ENCODE peak calls at places on chromosomes 3 and 15, in nine cellular contexts. D is NCI-H2081 treated with DMSO at 0.1 percent for 48 hours; J is stimulated activated naive CD4-positive, alpha-beta T cell; I is SK-MEL-5; M is Panc1; L is neuronal stem cell; B is uterus; K is left cardiac atrium; O is psoas muscle. W is an unnamed sample.

GRCh38 chr15:29852201-29852600 is 29.9 kb upstream of the TJP1 start:
- DNase-seq in D (no peak), J (no peak), I (no peak), M (no peak), L (no peak), B (no peak), K (no peak), O (no peak), W (no peak)

GRCh38 chr3:62051506-62051905 is 321.8 kb downstream of the FEZF2 start:
- DNase-seq in D (peak; percentile 69), J (no peak), I (peak; percentile 46), M (no peak), L (no peak), B (no peak), K (no peak), O (no peak), W (no peak)

GRCh38 chr3:127483902-127484591 is 106.5 kb downstream of the TPRA1 start:
- DNase-seq in D (no peak), J (no peak), I (no peak), M (no peak), L (no peak), B (peak; percentile 4), K (no peak), O (no peak), W (peak; percentile 59)

GRCh38 chr3:124298951-124299350 is 307.0 kb upstream of the ROPN1 start:
- DNase-seq in D (no peak), J (no peak), I (no peak), M (no peak), L (no peak), B (no peak), K (no peak), O (no peak), W (no peak)

GRCh38 chr3:153051427-153052095 is 110.5 kb upstream of the RAP2B start:
- DNase-seq in D (no peak), J (no peak), I (no peak), M (peak; percentile 77), L (no peak), B (no peak), K (no peak), O (no peak), W (no peak)

GRCh38 chr15:74790080-74790916 is 8.4 kb downstream of the CSK start:
- DNase-seq in D (no peak), J (no peak), I (peak; percentile 87), M (no peak), L (no peak), B (peak; percentile 73), K (peak; percentile 87), O (peak; percentile 84), W (peak; percentile 66)

GRCh38 chr15:90956551-90957104 is 1.9 kb downstream of the RCCD1 start:
- DNase-seq in D (peak; percentile 13), J (peak; percentile 53), I (peak; percentile 44), M (no peak), L (peak; percentile 81), B (peak; percentile 72), K (peak; percentile 79), O (peak; percentile 91), W (no peak)

GRCh38 chr3:120554727-120555660 is 41.1 kb upstream of the NDUFB4 start:
- DNase-seq in D (no peak), J (no peak), I (no peak), M (no peak), L (no peak), B (no peak), K (peak; percentile 36), O (no peak), W (no peak)

GRCh38 chr3:87798567-87798947 is 260.2 kb downstream of the CGGBP1 start:
- DNase-seq in D (no peak), J (no peak), I (no peak), M (no peak), L (no peak), B (no peak), K (no peak), O (no peak), W (no peak)

GRCh38 chr15:85771781-85772445 is 22.8 kb downstream of the KLHL25 start:
- DNase-seq in D (no peak), J (no peak), I (no peak), M (no peak), L (no peak), B (peak; percentile 70), K (peak; percentile 83), O (peak; percentile 91), W (no peak)

GRCh38 chr15:78804391-78804792 is 6.9 kb downstream of the ADAMTS7 start:
- DNase-seq in D (no peak), J (no peak), I (no peak), M (no peak), L (no peak), B (no peak), K (peak; percentile 44), O (no peak), W (no peak)

GRCh38 chr3:12766541-12766940 is 7.5 kb upstream of the TMEM40 start:
- DNase-seq in D (no peak), J (no peak), I (peak; percentile 33), M (no peak), L (no peak), B (no peak), K (no peak), O (no peak), W (no peak)

GRCh38 chr15:25501828-25502446 is 63.1 kb upstream of the UBE3A start:
- DNase-seq in D (no peak), J (peak; percentile 9), I (peak; percentile 57), M (no peak), L (no peak), B (no peak), K (no peak), O (no peak), W (peak; percentile 8)

GRCh38 chr3:21745971-21746370 is 5.0 kb downstream of the ZNF385D start:
- DNase-seq in D (no peak), J (no peak), I (no peak), M (no peak), L (no peak), B (no peak), K (no peak), O (no peak), W (no peak)

GRCh38 chr3:43105597-43106292 is at the start of gene POMGNT2:
- DNase-seq in D (peak; percentile 67), J (peak; percentile 87), I (peak; percentile 86), M (peak; percentile 12), L (peak; percentile 82), B (peak; percentile 89), K (peak; percentile 94), O (peak; percentile 95), W (peak; percentile 75)

GRCh38 chr3:33461097-33461496 is 20.9 kb upstream of the UBP1 start:
- DNase-seq in D (no peak), J (no peak), I (no peak), M (no peak), L (no peak), B (no peak), K (no peak), O (no peak), W (no peak)

GRCh38 chr3:133675631-133676335 is 14.0 kb upstream of the TOPBP1 start:
- DNase-seq in D (no peak), J (no peak), I (no peak), M (no peak), L (no peak), B (no peak), K (no peak), O (no peak), W (no peak)

GRCh38 chr3:169218314-169218983 is 445.1 kb downstream of the MECOM start:
- DNase-seq in D (peak; percentile 39), J (no peak), I (peak; percentile 62), M (no peak), L (no peak), B (peak; percentile 32), K (peak; percentile 37), O (no peak), W (no peak)

GRCh38 chr3:94607778-94608177 is 544.9 kb downstream of the NSUN3 start:
- DNase-seq in D (no peak), J (no peak), I (no peak), M (no peak), L (no peak), B (no peak), K (no peak), O (no peak), W (no peak)

GRCh38 chr3:37963635-37964034 is 27.0 kb upstream of the VILL start:
- DNase-seq in D (no peak), J (no peak), I (no peak), M (no peak), L (no peak), B (no peak), K (no peak), O (no peak), W (no peak)

GRCh38 chr3:69833591-69833990 is 94.3 kb downstream of the MITF start:
- DNase-seq in D (no peak), J (no peak), I (no peak), M (no peak), L (no peak), B (no peak), K (no peak), O (no peak), W (no peak)

GRCh38 chr3:162487138-162487537 is 990.5 kb downstream of the OTOL1 start:
- DNase-seq in D (no peak), J (no peak), I (no peak), M (no peak), L (no peak), B (no peak), K (no peak), O (no peak), W (no peak)

GRCh38 chr3:146195605-146196004 is 34.6 kb upstream of the PLOD2 start:
- DNase-seq in D (no peak), J (no peak), I (no peak), M (no peak), L (no peak), B (no peak), K (no peak), O (no peak), W (no peak)

GRCh38 chr3:187739125-187739560 is 6.1 kb downstream of the BCL6 start:
- DNase-seq in D (no peak), J (no peak), I (no peak), M (no peak), L (peak; percentile 49), B (no peak), K (peak; percentile 59), O (peak; percentile 83), W (no peak)

GRCh38 chr3:72354486-72354885 is 493.8 kb downstream of the SHQ1 start:
- DNase-seq in D (no peak), J (no peak), I (no peak), M (no peak), L (no peak), B (no peak), K (no peak), O (no peak), W (no peak)

GRCh38 chr3:184565421-184566211 is 4.0 kb downstream of the EPHB3 start:
- DNase-seq in D (no peak), J (no peak), I (no peak), M (no peak), L (no peak), B (peak; percentile 80), K (no peak), O (no peak), W (no peak)

GRCh38 chr3:47113669-47114365 is 50.1 kb downstream of the SETD2 start:
- DNase-seq in D (no peak), J (no peak), I (no peak), M (no peak), L (no peak), B (no peak), K (no peak), O (no peak), W (no peak)

GRCh38 chr15:78193731-78194567 is 40.4 kb downstream of the ACSBG1 start:
- DNase-seq in D (no peak), J (no peak), I (no peak), M (no peak), L (no peak), B (no peak), K (peak; percentile 17), O (no peak), W (no peak)

GRCh38 chr15:40843885-40844542 is at the start of gene SPINT1:
- DNase-seq in D (no peak), J (no peak), I (no peak), M (no peak), L (no peak), B (no peak), K (peak; percentile 36), O (no peak), W (no peak)

GRCh38 chr3:196821806-196822355 is 45.8 kb upstream of the SENP5 start:
- DNase-seq in D (no peak), J (no peak), I (no peak), M (no peak), L (no peak), B (no peak), K (no peak), O (no peak), W (no peak)

GRCh38 chr15:75672646-75673425 is 25.1 kb downstream of the SNX33 start:
- DNase-seq in D (no peak), J (no peak), I (no peak), M (no peak), L (no peak), B (no peak), K (no peak), O (no peak), W (no peak)

W was measured in GDM1.